ENCODE peak calls at places on chromosomes 11 and 22, in five cellular contexts. W, L, J, H and P are unnamed samples.

GRCh38 chr11:110787680-110788079 is 75.4 kb upstream of the ARHGAP20 start:
- DNase-seq in W (no peak), L (no peak), J (no peak), H (no peak), P (no peak)

GRCh38 chr22:20258584-20259335 is 9.4 kb downstream of the RTN4R start:
- DNase-seq in W (no peak), L (no peak), J (no peak), H (no peak), P (no peak)

GRCh38 chr22:43811777-43812148 is 342 bp downstream of the EFCAB6 start:
- DNase-seq in W (peak), L (no peak), J (no peak), H (peak), P (no peak)

GRCh38 chr22:46370584-46371373 is 35.3 kb downstream of the TRMU start:
- DNase-seq in W (no peak), L (peak), J (no peak), H (no peak), P (no peak)

GRCh38 chr22:36977401-36977861 is 41.8 kb downstream of the TST start:
- DNase-seq in W (peak), L (peak), J (no peak), H (peak), P (peak)

GRCh38 chr11:79160786-79161403 is 279.9 kb downstream of the TENM4 start:
- DNase-seq in W (peak), L (no peak), J (no peak), H (no peak), P (no peak)

GRCh38 chr11:71241721-71242259 is 10.6 kb downstream of the SHANK2 start:
- DNase-seq in W (peak), L (no peak), J (no peak), H (no peak), P (no peak)

GRCh38 chr11:68694404-68695297 is 10.3 kb downstream of the GAL start:
- DNase-seq in W (no peak), L (no peak), J (no peak), H (no peak), P (no peak)

GRCh38 chr11:1073851-1074243 is 827 bp upstream of the MUC2 start:
- DNase-seq in W (no peak), L (no peak), J (no peak), H (peak), P (no peak)

GRCh38 chr11:33376331-33377099 is 119.3 kb downstream of the HIPK3 start:
- DNase-seq in W (no peak), L (no peak), J (no peak), H (peak), P (no peak)

GRCh38 chr11:72102631-72102945 is 509 bp downstream of the LAMTOR1 start:
- DNase-seq in W (no peak), L (no peak), J (no peak), H (no peak), P (no peak)

GRCh38 chr11:84163115-84163514 is 876.9 kb upstream of the CCDC90B start:
- DNase-seq in W (no peak), L (no peak), J (no peak), H (no peak), P (no peak)

GRCh38 chr11:79412761-79413160 is 28.1 kb downstream of the TENM4 start:
- DNase-seq in W (peak), L (no peak), J (no peak), H (peak), P (no peak)

GRCh38 chr22:49997221-49997599 is 15.4 kb downstream of the IL17REL start:
- DNase-seq in W (no peak), L (no peak), J (no peak), H (no peak), P (no peak)

GRCh38 chr11:35605691-35606090 is 12.6 kb upstream of the FJX1 start:
- DNase-seq in W (no peak), L (no peak), J (peak), H (no peak), P (no peak)

GRCh38 chr11:118873804-118874203 is 9.9 kb upstream of the CXCR5 start:
- DNase-seq in W (no peak), L (no peak), J (no peak), H (no peak), P (no peak)

GRCh38 chr11:73246303-73246702 is 25.8 kb upstream of the P2RY6 start:
- DNase-seq in W (peak), L (no peak), J (no peak), H (no peak), P (no peak)

GRCh38 chr11:616320-617220 is 820 bp upstream of the IRF7 start:
- DNase-seq in W (no peak), L (no peak), J (no peak), H (no peak), P (no peak)

GRCh38 chr22:24559471-24559870 is 3.7 kb downstream of the SNRPD3 start:
- DNase-seq in W (no peak), L (no peak), J (no peak), H (no peak), P (no peak)